ENCODE peak calls at places on chromosomes 13 and 19, in four cellular contexts. X is left ventricle myocardium inferior, I is lower lobe of right lung, J is tibial nerve. V is an unnamed sample.

GRCh38 chr19:54107876-54108490 is 5.3 kb downstream of the NDUFA3 start:
- DNase-seq in X (no peak), I (peak; percentile 41), J (no peak), V (no peak)

GRCh38 chr13:110347535-110348308 is 40.6 kb downstream of the COL4A2 start:
- DNase-seq in X (peak; percentile 46), I (no peak), J (no peak), V (no peak)

GRCh38 chr13:23550164-23550563 is 20.0 kb upstream of the TNFRSF19 start:
- DNase-seq in X (no peak), I (no peak), J (no peak), V (no peak)

GRCh38 chr13:24381539-24382265 is 72.3 kb downstream of the C1QTNF9 start:
- DNase-seq in X (no peak), I (no peak), J (no peak), V (no peak)

GRCh38 chr13:55745828-55746227 is 1394.9 kb upstream of the PRR20A start:
- DNase-seq in X (no peak), I (no peak), J (no peak), V (no peak)

GRCh38 chr19:55451163-55451521 is 8.0 kb upstream of the SHISA7 start:
- DNase-seq in X (no peak), I (no peak), J (no peak), V (no peak)

GRCh38 chr13:60617863-60618733 is 221.1 kb downstream of the TDRD3 start:
- DNase-seq in X (no peak), I (no peak), J (no peak), V (no peak)

GRCh38 chr19:17235618-17236413 is 9.8 kb downstream of the OCEL1 start:
- DNase-seq in X (peak; percentile 76), I (peak; percentile 88), J (peak; percentile 54), V (peak; percentile 71)

GRCh38 chr13:44317752-44318550 is 55.7 kb upstream of the SERP2 start:
- DNase-seq in X (no peak), I (no peak), J (no peak), V (no peak)

GRCh38 chr13:42260885-42261654 is 10.9 kb upstream of the AKAP11 start:
- DNase-seq in X (no peak), I (no peak), J (no peak), V (no peak)

GRCh38 chr13:109651854-109652253 is 134.5 kb downstream of the IRS2 start:
- DNase-seq in X (no peak), I (no peak), J (no peak), V (no peak)

GRCh38 chr13:19587635-19588300 is 26.4 kb upstream of the TPTE2 start:
- DNase-seq in X (no peak), I (no peak), J (no peak), V (peak; percentile 47)

GRCh38 chr13:101989798-101990350 is 412.0 kb downstream of the FGF14 start:
- DNase-seq in X (no peak), I (no peak), J (no peak), V (no peak)

GRCh38 chr13:96011291-96011875 is 41.8 kb downstream of the UGGT2 start:
- DNase-seq in X (no peak), I (no peak), J (no peak), V (no peak)

GRCh38 chr19:39377373-39378362 is 13.2 kb downstream of the PAF1 start:
- DNase-seq in X (no peak), I (no peak), J (no peak), V (no peak)

GRCh38 chr19:11279505-11280236 is 16.3 kb upstream of the TSPAN16 start:
- DNase-seq in X (no peak), I (no peak), J (no peak), V (peak; percentile 80)

GRCh38 chr13:54357284-54357933 is 1328.8 kb downstream of the OLFM4 start:
- DNase-seq in X (no peak), I (no peak), J (no peak), V (no peak)

GRCh38 chr19:10078329-10078728 is 7.8 kb upstream of the SHFL start:
- DNase-seq in X (no peak), I (no peak), J (no peak), V (no peak)

GRCh38 chr19:50896591-50897190 is 14.5 kb downstream of the KLK4 start:
- DNase-seq in X (no peak), I (no peak), J (no peak), V (no peak)

GRCh38 chr13:99639126-99639525 is 137.9 kb downstream of the TM9SF2 start:
- DNase-seq in X (no peak), I (no peak), J (no peak), V (no peak)

GRCh38 chr19:49641688-49642487 is at the start of gene SCAF1:
- DNase-seq in X (peak; percentile 99), I (peak; percentile 100), J (peak; percentile 98), V (peak; percentile 99)

GRCh38 chr19:49642488-49643035 is 553 bp downstream of the SCAF1 start:
- DNase-seq in X (no peak), I (no peak), J (no peak), V (no peak)

GRCh38 chr19:49645592-49645991 is 3.6 kb downstream of the SCAF1 start:
- DNase-seq in X (no peak), I (no peak), J (no peak), V (no peak)

GRCh38 chr19:49645995-49646394 is 4.0 kb downstream of the SCAF1 start:
- DNase-seq in X (no peak), I (no peak), J (no peak), V (no peak)

DNA sequence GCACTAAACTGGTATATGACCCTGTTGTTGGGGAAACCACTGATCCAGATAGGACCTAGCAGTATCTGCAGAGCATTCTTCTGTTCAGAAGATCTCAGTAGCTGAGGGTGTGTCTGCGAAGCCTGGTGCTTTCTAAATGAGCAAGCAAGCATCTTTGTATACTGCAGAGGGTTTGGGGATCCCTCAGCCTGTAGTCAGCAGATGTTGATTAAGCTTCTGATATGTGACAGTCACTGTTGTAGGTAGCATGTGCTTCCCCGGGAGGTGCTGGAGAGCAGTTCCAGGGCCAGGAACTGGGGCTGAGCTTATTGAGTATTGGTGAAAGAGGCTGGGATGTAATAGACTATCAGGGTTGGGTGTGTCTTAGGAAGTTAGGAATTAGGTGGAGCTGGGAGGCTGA is 1.5 kb downstream of the SCAF1 start:
- DNase-seq in X (no peak), I (no peak), J (no peak), V (no peak)
- H3K4me3 ChIP-seq in X (peak overlapping the region; percentile 98), I (no peak overlapping the region), J (no peak overlapping the region), V (no peak overlapping the region)

GRCh38 chr13:51519839-51520238 is 64.4 kb upstream of the WDFY2 start:
- DNase-seq in X (no peak), I (no peak), J (no peak), V (no peak)
- H3K4me1 ChIP-seq in X (no peaks in the 10 kb centered on the region), I (no peaks in the 10 kb centered on the region), J (no peaks in the 10 kb centered on the region), V (peaks cover 27% of the 10 kb centered on the region)

GRCh38 chr13:106473174-106473573 is 62.3 kb downstream of the EFNB2 start:
- DNase-seq in X (peak; percentile 48), I (no peak), J (no peak), V (no peak)

GRCh38 chr13:106474906-106475305 is 60.6 kb downstream of the EFNB2 start:
- DNase-seq in X (no peak), I (no peak), J (no peak), V (no peak)

GRCh38 chr13:106472621-106473020 is 62.8 kb downstream of the EFNB2 start:
- DNase-seq in X (no peak), I (no peak), J (no peak), V (no peak)

GRCh38 chr13:106468948-106469590 is 66.4 kb downstream of the EFNB2 start:
- DNase-seq in X (no peak), I (no peak), J (no peak), V (no peak)

GRCh38 chr13:106471957-106472543 is 63.4 kb downstream of the EFNB2 start:
- DNase-seq in X (no peak), I (no peak), J (no peak), V (no peak)
- H3K4me3 ChIP-seq in X (peak overlapping the region; percentile 44), I (peak overlapping the region; percentile 18), J (peak overlapping the region; percentile 8), V (no peak overlapping the region)

GRCh38 chr19:40809358-40810086 is 10.5 kb downstream of the EGLN2 start:
- DNase-seq in X (no peak), I (no peak), J (no peak), V (no peak)

GRCh38 chr19:40811478-40812341 is 12.7 kb downstream of the EGLN2 start:
- DNase-seq in X (no peak), I (peak; percentile 51), J (no peak), V (no peak)

GRCh38 chr19:40808497-40808896 is 9.5 kb downstream of the EGLN2 start:
- DNase-seq in X (no peak), I (no peak), J (no peak), V (no peak)

GRCh38 chr19:40808021-40808325 is 9.0 kb downstream of the EGLN2 start:
- DNase-seq in X (no peak), I (no peak), J (no peak), V (no peak)

DNA sequence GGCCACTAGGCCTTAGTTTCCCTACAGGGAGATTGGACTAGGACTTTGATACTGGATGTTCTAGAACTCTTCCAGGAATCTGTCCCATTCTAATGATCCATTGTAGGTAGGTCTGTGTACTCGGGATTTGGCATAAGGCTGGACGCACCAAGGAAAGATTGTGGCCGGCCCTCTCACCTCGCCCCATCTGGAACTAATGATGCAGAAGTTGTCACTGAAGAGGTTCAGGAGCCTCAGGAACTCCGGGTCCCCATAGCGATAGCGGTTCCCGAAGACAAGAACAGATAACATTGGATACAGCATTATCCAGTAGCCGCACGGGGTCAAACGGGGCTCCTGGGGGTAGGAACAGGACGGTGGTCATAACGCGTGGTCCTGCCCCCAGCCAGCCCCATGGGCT is 11.2 kb downstream of the EGLN2 start:
- DNase-seq in X (no peak), I (peak; percentile 40), J (no peak), V (no peak)
- H3K4me1 ChIP-seq in X (peaks cover 80% of the 10 kb centered on the region), I (peaks cover 73% of the 10 kb centered on the region), J (no peaks in the 10 kb centered on the region), V (peaks cover 69% of the 10 kb centered on the region)

GRCh38 chr13:33205224-33205623 is 80.3 kb downstream of the STARD13 start:
- DNase-seq in X (no peak), I (no peak), J (no peak), V (no peak)
- H3K4me3 ChIP-seq in X (peak overlapping the region; percentile 60), I (peak overlapping the region; percentile 36), J (peak overlapping the region; percentile 42), V (no peak overlapping the region)

GRCh38 chr19:1273263-1274041 is 1.9 kb upstream of the FAM174C start:
- DNase-seq in X (no peak), I (no peak), J (no peak), V (no peak)

GRCh38 chr19:1275260-1275975 is at the start of gene FAM174C:
- DNase-seq in X (peak; percentile 95), I (peak; percentile 97), J (peak; percentile 95), V (peak; percentile 95)

GRCh38 chr19:1272423-1273262 is 2.7 kb upstream of the FAM174C start:
- DNase-seq in X (no peak), I (no peak), J (no peak), V (no peak)

GRCh38 chr19:1274852-1275259 is 474 bp upstream of the FAM174C start:
- DNase-seq in X (no peak), I (peak; percentile 58), J (no peak), V (no peak)

GRCh38 chr19:1274081-1274851 is 1.1 kb upstream of the FAM174C start:
- DNase-seq in X (no peak), I (no peak), J (no peak), V (no peak)
- H3K4me1 ChIP-seq in X (peaks cover 73% of the 10 kb centered on the region), I (peaks cover 70% of the 10 kb centered on the region), J (peaks cover 8% of the 10 kb centered on the region), V (peaks cover 68% of the 10 kb centered on the region)

DNA sequence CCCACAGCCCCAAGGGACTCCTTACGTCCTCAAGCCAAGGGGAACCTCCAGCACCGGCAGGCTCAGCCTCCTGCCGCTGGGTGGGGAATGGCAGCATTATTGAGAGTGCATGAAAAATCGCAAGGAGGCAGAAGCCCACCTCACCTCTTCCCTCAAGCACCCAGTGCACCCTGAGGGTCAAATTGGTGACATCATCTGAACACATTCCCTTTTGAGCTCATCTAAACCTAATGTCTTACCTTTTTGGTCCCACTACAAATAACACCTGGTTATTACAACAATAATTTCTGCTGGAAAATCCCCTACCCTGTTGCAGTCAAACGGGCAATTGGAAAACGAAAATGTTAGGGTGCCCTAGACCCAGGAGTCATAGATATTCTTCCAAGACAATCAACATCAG is 12.2 kb upstream of the POP4 start:
- DNase-seq in X (no peak), I (no peak), J (no peak), V (no peak)
- H3K4me3 ChIP-seq in X (no peak overlapping the region), I (no peak overlapping the region), J (no peak overlapping the region), V (no peak overlapping the region)